ENCODE peak calls at places on chromosomes 1 and 21, in eight cellular contexts. One of them, this sample, is unnamed.

GRCh38 chr1:247054992-247055415 is 23.6 kb downstream of the ZNF670 start:
- DNase-seq in brain microvascular endothelial cell: peak
- DNase-seq in RCC 7860: no peak
- DNase-seq in GDM1: no peak
- DNase-seq in endothelial cell: no peak
- DNase-seq in stimulated activated CD4-positive, alpha-beta T cell treated with anti-CD3 and anti-CD28 coated beads, TNF-alpha, amount 100 ng/mL, for 4 hours: no peak
- DNase-seq in HEK293T: no peak
- DNase-seq in HT1080: peak
- DNase-seq in this sample: no peak

GRCh38 chr1:46816930-46817329 is 18.1 kb downstream of the CYP4B1 start:
- DNase-seq in brain microvascular endothelial cell: no peak
- DNase-seq in RCC 7860: no peak
- DNase-seq in GDM1: no peak
- DNase-seq in endothelial cell: no peak
- DNase-seq in stimulated activated CD4-positive, alpha-beta T cell treated with anti-CD3 and anti-CD28 coated beads, TNF-alpha, amount 100 ng/mL, for 4 hours: no peak
- DNase-seq in HEK293T: no peak
- DNase-seq in HT1080: no peak
- DNase-seq in this sample: no peak

GRCh38 chr1:24963099-24963872 is 33.2 kb upstream of the RUNX3 start:
- DNase-seq in brain microvascular endothelial cell: no peak
- DNase-seq in RCC 7860: no peak
- DNase-seq in GDM1: peak
- DNase-seq in endothelial cell: no peak
- DNase-seq in stimulated activated CD4-positive, alpha-beta T cell treated with anti-CD3 and anti-CD28 coated beads, TNF-alpha, amount 100 ng/mL, for 4 hours: no peak
- DNase-seq in HEK293T: no peak
- DNase-seq in HT1080: no peak
- DNase-seq in this sample: no peak

GRCh38 chr21:27423906-27424595 is 457.2 kb upstream of the ADAMTS5 start:
- DNase-seq in brain microvascular endothelial cell: peak
- DNase-seq in RCC 7860: peak
- DNase-seq in GDM1: no peak
- DNase-seq in endothelial cell: no peak
- DNase-seq in stimulated activated CD4-positive, alpha-beta T cell treated with anti-CD3 and anti-CD28 coated beads, TNF-alpha, amount 100 ng/mL, for 4 hours: no peak
- DNase-seq in HEK293T: no peak
- DNase-seq in HT1080: no peak
- DNase-seq in this sample: no peak

GRCh38 chr1:15220825-15221431 is 26.1 kb upstream of the FHAD1 start:
- DNase-seq in brain microvascular endothelial cell: no peak
- DNase-seq in RCC 7860: no peak
- DNase-seq in GDM1: no peak
- DNase-seq in endothelial cell: no peak
- DNase-seq in stimulated activated CD4-positive, alpha-beta T cell treated with anti-CD3 and anti-CD28 coated beads, TNF-alpha, amount 100 ng/mL, for 4 hours: no peak
- DNase-seq in HEK293T: no peak
- DNase-seq in HT1080: no peak
- DNase-seq in this sample: no peak

GRCh38 chr1:2590233-2591141 is 3.9 kb downstream of the PRXL2B start:
- DNase-seq in brain microvascular endothelial cell: no peak
- DNase-seq in RCC 7860: no peak
- DNase-seq in GDM1: no peak
- DNase-seq in endothelial cell: no peak
- DNase-seq in stimulated activated CD4-positive, alpha-beta T cell treated with anti-CD3 and anti-CD28 coated beads, TNF-alpha, amount 100 ng/mL, for 4 hours: no peak
- DNase-seq in HEK293T: no peak
- DNase-seq in HT1080: no peak
- DNase-seq in this sample: no peak

GRCh38 chr1:89821322-89822108 is 683 bp downstream of the LRRC8D start:
- DNase-seq in brain microvascular endothelial cell: no peak
- DNase-seq in RCC 7860: no peak
- DNase-seq in GDM1: peak
- DNase-seq in endothelial cell: peak
- DNase-seq in stimulated activated CD4-positive, alpha-beta T cell treated with anti-CD3 and anti-CD28 coated beads, TNF-alpha, amount 100 ng/mL, for 4 hours: peak
- DNase-seq in HEK293T: peak
- DNase-seq in HT1080: peak
- DNase-seq in this sample: peak

GRCh38 chr1:49252917-49253316 is 476.2 kb upstream of the BEND5 start:
- DNase-seq in brain microvascular endothelial cell: no peak
- DNase-seq in RCC 7860: no peak
- DNase-seq in GDM1: no peak
- DNase-seq in endothelial cell: no peak
- DNase-seq in stimulated activated CD4-positive, alpha-beta T cell treated with anti-CD3 and anti-CD28 coated beads, TNF-alpha, amount 100 ng/mL, for 4 hours: no peak
- DNase-seq in HEK293T: no peak
- DNase-seq in HT1080: no peak
- DNase-seq in this sample: no peak